ENCODE peak calls at places on chromosome 16, in ten cellular contexts. One of them, this sample, is unnamed.

GRCh38 chr16:19753815-19754643 is 36.0 kb downstream of the IQCK start:
- DNase-seq in GM23248: peak
- DNase-seq in GM13977: no peak
- DNase-seq in GM04503: no peak
- DNase-seq in midbrain: no peak
- DNase-seq in A549: peak
- DNase-seq in MCF 10A: no peak
- DNase-seq in AG08396: no peak
- DNase-seq in gastrocnemius medialis: no peak
- DNase-seq in stimulated activated naive CD8-positive, alpha-beta T cell treated with anti-CD3 and anti-CD28 coated beads, Interleukin-15, Interleukin-2, amounts not matched to agents 100 U/mL and 50 U/mL, for 24 hours: no peak
- DNase-seq in this sample: no peak

GRCh38 chr16:27515874-27516353 is 33.8 kb downstream of the GTF3C1 start:
- DNase-seq in MCF 10A: peak
- DNase-seq in gastrocnemius medialis: no peak
- DNase-seq in A549: peak
- DNase-seq in GM04503: no peak
- DNase-seq in stimulated activated naive CD8-positive, alpha-beta T cell treated with anti-CD3 and anti-CD28 coated beads, Interleukin-15, Interleukin-2, amounts not matched to agents 100 U/mL and 50 U/mL, for 24 hours: peak
- DNase-seq in GM13977: peak
- DNase-seq in AG08396: peak
- DNase-seq in midbrain: peak
- DNase-seq in GM23248: peak
- DNase-seq in this sample: peak

GRCh38 chr16:7646831-7647230 is 314.2 kb downstream of the RBFOX1 start:
- DNase-seq in GM23248: no peak
- DNase-seq in A549: no peak
- DNase-seq in midbrain: no peak
- DNase-seq in stimulated activated naive CD8-positive, alpha-beta T cell treated with anti-CD3 and anti-CD28 coated beads, Interleukin-15, Interleukin-2, amounts not matched to agents 100 U/mL and 50 U/mL, for 24 hours: no peak
- DNase-seq in GM04503: no peak
- DNase-seq in AG08396: no peak
- DNase-seq in MCF 10A: no peak
- DNase-seq in GM13977: no peak
- DNase-seq in gastrocnemius medialis: no peak
- DNase-seq in this sample: no peak

GRCh38 chr16:11833951-11834695 is 17.2 kb downstream of the RSL1D1 start:
- DNase-seq in gastrocnemius medialis: peak
- DNase-seq in AG08396: peak
- DNase-seq in GM13977: peak
- DNase-seq in GM23248: peak
- DNase-seq in midbrain: no peak
- DNase-seq in A549: peak
- DNase-seq in GM04503: no peak
- DNase-seq in stimulated activated naive CD8-positive, alpha-beta T cell treated with anti-CD3 and anti-CD28 coated beads, Interleukin-15, Interleukin-2, amounts not matched to agents 100 U/mL and 50 U/mL, for 24 hours: no peak
- DNase-seq in MCF 10A: peak
- DNase-seq in this sample: no peak

GRCh38 chr16:89084814-89085612 is 8.6 kb upstream of the ACSF3 start:
- DNase-seq in stimulated activated naive CD8-positive, alpha-beta T cell treated with anti-CD3 and anti-CD28 coated beads, Interleukin-15, Interleukin-2, amounts not matched to agents 100 U/mL and 50 U/mL, for 24 hours: no peak
- DNase-seq in GM23248: no peak
- DNase-seq in AG08396: no peak
- DNase-seq in GM04503: no peak
- DNase-seq in A549: no peak
- DNase-seq in GM13977: no peak
- DNase-seq in midbrain: no peak
- DNase-seq in MCF 10A: no peak
- DNase-seq in gastrocnemius medialis: no peak
- DNase-seq in this sample: no peak

GRCh38 chr16:79008036-79008868 is 592.3 kb downstream of the MAF start:
- DNase-seq in GM04503: no peak
- DNase-seq in GM13977: no peak
- DNase-seq in GM23248: no peak
- DNase-seq in stimulated activated naive CD8-positive, alpha-beta T cell treated with anti-CD3 and anti-CD28 coated beads, Interleukin-15, Interleukin-2, amounts not matched to agents 100 U/mL and 50 U/mL, for 24 hours: peak
- DNase-seq in midbrain: no peak
- DNase-seq in A549: no peak
- DNase-seq in AG08396: no peak
- DNase-seq in gastrocnemius medialis: no peak
- DNase-seq in MCF 10A: no peak
- DNase-seq in this sample: no peak

GRCh38 chr16:85370881-85371651 is 242.1 kb upstream of the GSE1 start:
- DNase-seq in stimulated activated naive CD8-positive, alpha-beta T cell treated with anti-CD3 and anti-CD28 coated beads, Interleukin-15, Interleukin-2, amounts not matched to agents 100 U/mL and 50 U/mL, for 24 hours: no peak
- DNase-seq in AG08396: peak
- DNase-seq in GM04503: no peak
- DNase-seq in GM23248: peak
- DNase-seq in A549: no peak
- DNase-seq in MCF 10A: peak
- DNase-seq in gastrocnemius medialis: no peak
- DNase-seq in midbrain: peak
- DNase-seq in GM13977: no peak
- DNase-seq in this sample: peak

GRCh38 chr16:586645-587590 is 2.9 kb upstream of the RAB40C start:
- DNase-seq in stimulated activated naive CD8-positive, alpha-beta T cell treated with anti-CD3 and anti-CD28 coated beads, Interleukin-15, Interleukin-2, amounts not matched to agents 100 U/mL and 50 U/mL, for 24 hours: no peak
- DNase-seq in GM23248: peak
- DNase-seq in MCF 10A: no peak
- DNase-seq in midbrain: no peak
- DNase-seq in AG08396: no peak
- DNase-seq in A549: no peak
- DNase-seq in GM04503: no peak
- DNase-seq in gastrocnemius medialis: no peak
- DNase-seq in GM13977: no peak
- DNase-seq in this sample: peak

GRCh38 chr16:81604960-81605383 is 160.4 kb downstream of the CMIP start:
- DNase-seq in GM13977: no peak
- DNase-seq in midbrain: no peak
- DNase-seq in A549: peak
- DNase-seq in stimulated activated naive CD8-positive, alpha-beta T cell treated with anti-CD3 and anti-CD28 coated beads, Interleukin-15, Interleukin-2, amounts not matched to agents 100 U/mL and 50 U/mL, for 24 hours: no peak
- DNase-seq in gastrocnemius medialis: no peak
- DNase-seq in GM23248: peak
- DNase-seq in MCF 10A: peak
- DNase-seq in GM04503: no peak
- DNase-seq in AG08396: peak
- DNase-seq in this sample: no peak

GRCh38 chr16:13313351-13313750 is 412.0 kb downstream of the SHISA9 start:
- DNase-seq in GM23248: no peak
- DNase-seq in stimulated activated naive CD8-positive, alpha-beta T cell treated with anti-CD3 and anti-CD28 coated beads, Interleukin-15, Interleukin-2, amounts not matched to agents 100 U/mL and 50 U/mL, for 24 hours: no peak
- DNase-seq in MCF 10A: peak
- DNase-seq in GM13977: no peak
- DNase-seq in midbrain: no peak
- DNase-seq in A549: no peak
- DNase-seq in GM04503: no peak
- DNase-seq in gastrocnemius medialis: no peak
- DNase-seq in AG08396: no peak
- DNase-seq in this sample: no peak

GRCh38 chr16:86825631-86826030 is 247.3 kb downstream of the FOXL1 start:
- DNase-seq in gastrocnemius medialis: no peak
- DNase-seq in GM13977: no peak
- DNase-seq in GM23248: no peak
- DNase-seq in MCF 10A: no peak
- DNase-seq in A549: no peak
- DNase-seq in AG08396: no peak
- DNase-seq in stimulated activated naive CD8-positive, alpha-beta T cell treated with anti-CD3 and anti-CD28 coated beads, Interleukin-15, Interleukin-2, amounts not matched to agents 100 U/mL and 50 U/mL, for 24 hours: no peak
- DNase-seq in GM04503: no peak
- DNase-seq in midbrain: no peak
- DNase-seq in this sample: no peak

GRCh38 chr16:57610611-57611010 is 17.8 kb upstream of the ADGRG1 start:
- DNase-seq in GM04503: no peak
- DNase-seq in A549: no peak
- DNase-seq in AG08396: no peak
- DNase-seq in MCF 10A: no peak
- DNase-seq in midbrain: no peak
- DNase-seq in stimulated activated naive CD8-positive, alpha-beta T cell treated with anti-CD3 and anti-CD28 coated beads, Interleukin-15, Interleukin-2, amounts not matched to agents 100 U/mL and 50 U/mL, for 24 hours: no peak
- DNase-seq in gastrocnemius medialis: no peak
- DNase-seq in GM13977: no peak
- DNase-seq in GM23248: no peak
- DNase-seq in this sample: no peak

GRCh38 chr16:73792199-73793108 is 504.2 kb upstream of the PSMD7 start:
- DNase-seq in GM13977: no peak
- DNase-seq in MCF 10A: no peak
- DNase-seq in midbrain: peak
- DNase-seq in GM04503: no peak
- DNase-seq in AG08396: no peak
- DNase-seq in stimulated activated naive CD8-positive, alpha-beta T cell treated with anti-CD3 and anti-CD28 coated beads, Interleukin-15, Interleukin-2, amounts not matched to agents 100 U/mL and 50 U/mL, for 24 hours: no peak
- DNase-seq in GM23248: no peak
- DNase-seq in A549: no peak
- DNase-seq in gastrocnemius medialis: no peak
- DNase-seq in this sample: no peak

GRCh38 chr16:58419241-58420012 is 27.2 kb downstream of the GINS3 start:
- DNase-seq in GM04503: no peak
- DNase-seq in GM23248: no peak
- DNase-seq in AG08396: no peak
- DNase-seq in A549: no peak
- DNase-seq in midbrain: no peak
- DNase-seq in gastrocnemius medialis: no peak
- DNase-seq in GM13977: peak
- DNase-seq in stimulated activated naive CD8-positive, alpha-beta T cell treated with anti-CD3 and anti-CD28 coated beads, Interleukin-15, Interleukin-2, amounts not matched to agents 100 U/mL and 50 U/mL, for 24 hours: no peak
- DNase-seq in MCF 10A: no peak
- DNase-seq in this sample: no peak

GRCh38 chr16:30121741-30122620 is 1.0 kb downstream of the MAPK3 start:
- DNase-seq in MCF 10A: no peak
- DNase-seq in GM23248: peak
- DNase-seq in AG08396: peak
- DNase-seq in stimulated activated naive CD8-positive, alpha-beta T cell treated with anti-CD3 and anti-CD28 coated beads, Interleukin-15, Interleukin-2, amounts not matched to agents 100 U/mL and 50 U/mL, for 24 hours: no peak
- DNase-seq in A549: no peak
- DNase-seq in gastrocnemius medialis: peak
- DNase-seq in GM04503: no peak
- DNase-seq in midbrain: no peak
- DNase-seq in GM13977: no peak
- DNase-seq in this sample: no peak

GRCh38 chr16:80738521-80738920 is 65.9 kb downstream of the CDYL2 start:
- DNase-seq in GM23248: no peak
- DNase-seq in stimulated activated naive CD8-positive, alpha-beta T cell treated with anti-CD3 and anti-CD28 coated beads, Interleukin-15, Interleukin-2, amounts not matched to agents 100 U/mL and 50 U/mL, for 24 hours: no peak
- DNase-seq in GM04503: no peak
- DNase-seq in MCF 10A: peak
- DNase-seq in A549: no peak
- DNase-seq in GM13977: no peak
- DNase-seq in midbrain: no peak
- DNase-seq in AG08396: no peak
- DNase-seq in gastrocnemius medialis: no peak
- DNase-seq in this sample: no peak